ENCODE peak calls at places on chromosomes 13 and 19, in eight cellular contexts. One of them, this sample, is unnamed.
A peak's percentile ranks its signal among the peaks of the same experiment; 100 is the strongest.

GRCh38 chr19:29672933-29673336 is 7.7 kb downstream of the PLEKHF1 start:
- DNase-seq in osteoblast: peak; percentile 42
- DNase-seq in cardiac muscle cell: no peak
- DNase-seq in mammary epithelial cell: no peak
- DNase-seq in BE2C: no peak
- DNase-seq in suprapubic skin: no peak
- DNase-seq in HAP-1: no peak
- DNase-seq in A549: no peak
- DNase-seq in this sample: no peak

GRCh38 chr19:4362871-4363545 is 19.6 kb downstream of the MPND start:
- DNase-seq in mammary epithelial cell: no peak
- DNase-seq in cardiac muscle cell: no peak
- DNase-seq in suprapubic skin: peak; percentile 60
- DNase-seq in HAP-1: no peak
- DNase-seq in BE2C: no peak
- DNase-seq in osteoblast: peak; percentile 80
- DNase-seq in A549: peak; percentile 47
- DNase-seq in this sample: no peak

GRCh38 chr19:10291554-10292205 is 1.9 kb downstream of the ICAM5 start:
- DNase-seq in osteoblast: peak; percentile 88
- DNase-seq in HAP-1: no peak
- DNase-seq in A549: no peak
- DNase-seq in BE2C: no peak
- DNase-seq in mammary epithelial cell: peak; percentile 42
- DNase-seq in cardiac muscle cell: no peak
- DNase-seq in suprapubic skin: no peak
- DNase-seq in this sample: no peak

GRCh38 chr13:48318714-48319457 is 15.3 kb downstream of the RB1 start:
- DNase-seq in mammary epithelial cell: no peak
- DNase-seq in osteoblast: peak; percentile 66
- DNase-seq in BE2C: no peak
- DNase-seq in cardiac muscle cell: peak; percentile 20
- DNase-seq in suprapubic skin: peak; percentile 72
- DNase-seq in A549: no peak
- DNase-seq in HAP-1: no peak
- DNase-seq in this sample: no peak

GRCh38 chr13:28488376-28489005 is 6.4 kb downstream of the FLT1 start:
- DNase-seq in osteoblast: peak; percentile 81
- DNase-seq in mammary epithelial cell: no peak
- DNase-seq in A549: no peak
- DNase-seq in suprapubic skin: no peak
- DNase-seq in HAP-1: no peak
- DNase-seq in cardiac muscle cell: no peak
- DNase-seq in BE2C: no peak
- DNase-seq in this sample: no peak

GRCh38 chr19:38513762-38514167 is 80.3 kb downstream of the RYR1 start:
- DNase-seq in mammary epithelial cell: no peak
- DNase-seq in A549: no peak
- DNase-seq in HAP-1: no peak
- DNase-seq in osteoblast: peak; percentile 73
- DNase-seq in suprapubic skin: no peak
- DNase-seq in BE2C: no peak
- DNase-seq in cardiac muscle cell: no peak
- DNase-seq in this sample: no peak

GRCh38 chr13:80215368-80215767 is 125.6 kb downstream of the SPRY2 start:
- DNase-seq in BE2C: no peak
- DNase-seq in cardiac muscle cell: peak; percentile 20
- DNase-seq in HAP-1: no peak
- DNase-seq in suprapubic skin: no peak
- DNase-seq in A549: peak; percentile 35
- DNase-seq in osteoblast: no peak
- DNase-seq in mammary epithelial cell: no peak
- DNase-seq in this sample: no peak

GRCh38 chr13:79749985-79750551 is 269.1 kb downstream of the NDFIP2 start:
- DNase-seq in HAP-1: no peak
- DNase-seq in osteoblast: no peak
- DNase-seq in mammary epithelial cell: peak; percentile 69
- DNase-seq in A549: peak; percentile 36
- DNase-seq in cardiac muscle cell: peak; percentile 99
- DNase-seq in suprapubic skin: peak; percentile 72
- DNase-seq in BE2C: peak; percentile 10
- DNase-seq in this sample: peak; percentile 74

GRCh38 chr19:33071887-33072286 is 7.2 kb upstream of the RHPN2 start:
- DNase-seq in cardiac muscle cell: no peak
- DNase-seq in A549: peak; percentile 87
- DNase-seq in HAP-1: no peak
- DNase-seq in mammary epithelial cell: peak; percentile 37
- DNase-seq in osteoblast: no peak
- DNase-seq in suprapubic skin: no peak
- DNase-seq in BE2C: no peak
- DNase-seq in this sample: peak; percentile 30

GRCh38 chr13:112818698-112819045 is 128.8 kb downstream of the ATP11A start:
- DNase-seq in suprapubic skin: no peak
- DNase-seq in A549: no peak
- DNase-seq in BE2C: no peak
- DNase-seq in osteoblast: no peak
- DNase-seq in HAP-1: peak; percentile 3
- DNase-seq in mammary epithelial cell: no peak
- DNase-seq in cardiac muscle cell: no peak
- DNase-seq in this sample: no peak

GRCh38 chr13:32650705-32651311 is 64.6 kb downstream of the PDS5B start:
- DNase-seq in osteoblast: no peak
- DNase-seq in mammary epithelial cell: peak; percentile 53
- DNase-seq in suprapubic skin: no peak
- DNase-seq in A549: peak; percentile 71
- DNase-seq in BE2C: peak; percentile 67
- DNase-seq in HAP-1: peak; percentile 74
- DNase-seq in cardiac muscle cell: peak; percentile 81
- DNase-seq in this sample: peak; percentile 63

GRCh38 chr19:51668167-51668566 is 21.5 kb upstream of the SIGLEC14 start:
- DNase-seq in HAP-1: no peak
- DNase-seq in osteoblast: no peak
- DNase-seq in cardiac muscle cell: no peak
- DNase-seq in mammary epithelial cell: no peak
- DNase-seq in suprapubic skin: no peak
- DNase-seq in A549: no peak
- DNase-seq in BE2C: no peak
- DNase-seq in this sample: no peak

GRCh38 chr13:76035711-76036110 is 399.6 kb downstream of the LMO7 start:
- DNase-seq in cardiac muscle cell: peak; percentile 16
- DNase-seq in A549: no peak
- DNase-seq in osteoblast: no peak
- DNase-seq in mammary epithelial cell: no peak
- DNase-seq in HAP-1: no peak
- DNase-seq in suprapubic skin: no peak
- DNase-seq in BE2C: no peak
- DNase-seq in this sample: no peak

GRCh38 chr13:66519259-66519658 is 710.9 kb downstream of the PCDH9 start:
- DNase-seq in mammary epithelial cell: no peak
- DNase-seq in HAP-1: no peak
- DNase-seq in osteoblast: no peak
- DNase-seq in BE2C: peak; percentile 30
- DNase-seq in suprapubic skin: no peak
- DNase-seq in A549: no peak
- DNase-seq in cardiac muscle cell: no peak
- DNase-seq in this sample: no peak

GRCh38 chr19:2491130-2491801 is 15.3 kb downstream of the GADD45B start:
- DNase-seq in BE2C: peak; percentile 46
- DNase-seq in HAP-1: no peak
- DNase-seq in cardiac muscle cell: peak; percentile 79
- DNase-seq in A549: peak; percentile 81
- DNase-seq in osteoblast: peak; percentile 98
- DNase-seq in mammary epithelial cell: peak; percentile 78
- DNase-seq in suprapubic skin: peak; percentile 85
- DNase-seq in this sample: peak; percentile 70

GRCh38 chr19:19591133-19591825 is 27.2 kb downstream of the PBX4 start:
- DNase-seq in mammary epithelial cell: peak; percentile 98
- DNase-seq in osteoblast: peak; percentile 95
- DNase-seq in BE2C: no peak
- DNase-seq in suprapubic skin: no peak
- DNase-seq in HAP-1: peak; percentile 16
- DNase-seq in A549: peak; percentile 58
- DNase-seq in cardiac muscle cell: peak; percentile 94
- DNase-seq in this sample: peak; percentile 78

GRCh38 chr19:55256562-55257460 is 2.0 kb downstream of the PPP6R1 start:
- DNase-seq in suprapubic skin: no peak
- DNase-seq in HAP-1: peak; percentile 23
- DNase-seq in osteoblast: no peak
- DNase-seq in cardiac muscle cell: no peak
- DNase-seq in A549: no peak
- DNase-seq in mammary epithelial cell: no peak
- DNase-seq in BE2C: no peak
- DNase-seq in this sample: no peak

GRCh38 chr13:99226493-99226892 is 25.8 kb downstream of the UBAC2 start:
- DNase-seq in BE2C: no peak
- DNase-seq in cardiac muscle cell: no peak
- DNase-seq in A549: no peak
- DNase-seq in HAP-1: no peak
- DNase-seq in suprapubic skin: no peak
- DNase-seq in mammary epithelial cell: no peak
- DNase-seq in osteoblast: no peak
- DNase-seq in this sample: no peak
- H3K4me1 ChIP-seq in BE2C: no peaks in the 10 kb centered on the region
- H3K4me1 ChIP-seq in cardiac muscle cell: peaks cover 10% of the 10 kb centered on the region
- H3K4me1 ChIP-seq in A549: peaks cover 6% of the 10 kb centered on the region
- H3K4me1 ChIP-seq in HAP-1: peaks cover 3% of the 10 kb centered on the region
- H3K4me1 ChIP-seq in suprapubic skin: peaks cover 62% of the 10 kb centered on the region
- H3K4me1 ChIP-seq in mammary epithelial cell: peaks cover 40% of the 10 kb centered on the region
- H3K4me1 ChIP-seq in osteoblast: peaks cover 10% of the 10 kb centered on the region
- H3K4me1 ChIP-seq in this sample: peaks cover 9% of the 10 kb centered on the region

DNA sequence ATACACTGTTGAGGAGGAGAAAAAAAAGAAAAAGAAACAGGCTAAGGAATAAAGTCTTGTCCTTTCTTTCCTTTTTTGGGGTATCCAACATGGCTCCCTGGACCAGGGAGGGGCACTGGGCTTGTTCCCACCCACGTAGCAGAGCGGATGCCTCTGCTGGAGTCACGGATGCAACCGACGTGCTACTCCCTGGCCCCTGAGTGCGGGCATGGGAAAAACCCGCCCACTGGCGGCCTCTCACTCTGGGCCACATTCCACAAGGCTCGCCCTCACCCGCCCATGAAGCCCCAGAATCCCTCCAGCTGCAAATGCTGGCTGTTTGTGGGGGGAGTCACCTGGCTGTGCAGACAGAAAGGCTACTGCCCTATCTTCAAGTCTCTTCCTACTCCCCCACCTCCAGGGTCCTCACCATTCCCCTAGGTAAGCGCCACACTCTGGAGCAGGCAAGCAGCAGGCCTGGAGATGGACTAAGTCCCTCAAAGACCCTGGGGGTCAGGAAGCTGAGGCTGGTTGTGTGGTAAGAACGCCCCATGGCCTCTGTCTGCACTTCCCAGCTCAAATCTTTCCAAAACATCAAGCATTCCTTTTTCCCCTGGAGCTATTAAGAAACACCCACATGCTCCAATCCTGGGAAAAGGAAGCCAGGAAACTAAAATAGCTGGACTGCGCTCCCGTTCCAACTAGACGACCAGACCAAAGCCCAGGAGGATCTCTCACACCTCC is 17.8 kb upstream of the EPHX3 start:
- DNase-seq in mammary epithelial cell: peak; percentile 73
- DNase-seq in suprapubic skin: no peak
- DNase-seq in BE2C: no peak
- DNase-seq in A549: peak; percentile 69
- DNase-seq in cardiac muscle cell: peak; percentile 94
- DNase-seq in HAP-1: no peak
- DNase-seq in osteoblast: peak; percentile 99
- DNase-seq in this sample: peak; percentile 37
- H3K4me1 ChIP-seq in mammary epithelial cell: peaks cover 42% of the 10 kb centered on the region
- H3K4me1 ChIP-seq in suprapubic skin: peaks cover 79% of the 10 kb centered on the region
- H3K4me1 ChIP-seq in BE2C: no peaks in the 10 kb centered on the region
- H3K4me1 ChIP-seq in A549: peaks cover 55% of the 10 kb centered on the region
- H3K4me1 ChIP-seq in cardiac muscle cell: no peaks in the 10 kb centered on the region
- H3K4me1 ChIP-seq in HAP-1: no peaks in the 10 kb centered on the region
- H3K4me1 ChIP-seq in osteoblast: peaks cover 69% of the 10 kb centered on the region
- H3K4me1 ChIP-seq in this sample: peaks cover 50% of the 10 kb centered on the region

DNA sequence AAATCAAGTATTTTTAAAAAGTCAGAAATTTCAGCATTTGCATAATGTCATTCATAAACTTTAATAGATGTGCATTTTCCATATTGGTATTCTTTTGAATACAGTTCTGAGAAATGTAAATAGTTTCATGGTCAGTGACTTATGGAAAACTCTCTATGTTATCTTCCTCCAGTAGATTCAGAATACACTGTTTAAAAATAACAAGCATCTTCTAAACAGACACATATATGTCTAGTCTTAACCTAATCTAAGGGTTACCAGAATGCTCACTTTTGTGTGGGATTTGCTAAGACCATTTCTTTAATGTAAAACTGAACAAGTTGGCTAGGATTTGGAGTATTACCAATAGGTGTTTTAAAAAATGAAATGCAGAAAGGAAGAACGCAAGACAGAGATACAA is 119.8 kb upstream of the SGCG start:
- DNase-seq in osteoblast: no peak
- DNase-seq in A549: no peak
- DNase-seq in suprapubic skin: no peak
- DNase-seq in HAP-1: no peak
- DNase-seq in cardiac muscle cell: no peak
- DNase-seq in BE2C: no peak
- DNase-seq in mammary epithelial cell: no peak
- DNase-seq in this sample: no peak
- H3K4me1 ChIP-seq in osteoblast: no peaks in the 10 kb centered on the region
- H3K4me1 ChIP-seq in A549: no peaks in the 10 kb centered on the region
- H3K4me1 ChIP-seq in suprapubic skin: no peaks in the 10 kb centered on the region
- H3K4me1 ChIP-seq in HAP-1: no peaks in the 10 kb centered on the region
- H3K4me1 ChIP-seq in cardiac muscle cell: no peaks in the 10 kb centered on the region
- H3K4me1 ChIP-seq in BE2C: no peaks in the 10 kb centered on the region
- H3K4me1 ChIP-seq in mammary epithelial cell: no peaks in the 10 kb centered on the region
- H3K4me1 ChIP-seq in this sample: no peaks in the 10 kb centered on the region

DNA sequence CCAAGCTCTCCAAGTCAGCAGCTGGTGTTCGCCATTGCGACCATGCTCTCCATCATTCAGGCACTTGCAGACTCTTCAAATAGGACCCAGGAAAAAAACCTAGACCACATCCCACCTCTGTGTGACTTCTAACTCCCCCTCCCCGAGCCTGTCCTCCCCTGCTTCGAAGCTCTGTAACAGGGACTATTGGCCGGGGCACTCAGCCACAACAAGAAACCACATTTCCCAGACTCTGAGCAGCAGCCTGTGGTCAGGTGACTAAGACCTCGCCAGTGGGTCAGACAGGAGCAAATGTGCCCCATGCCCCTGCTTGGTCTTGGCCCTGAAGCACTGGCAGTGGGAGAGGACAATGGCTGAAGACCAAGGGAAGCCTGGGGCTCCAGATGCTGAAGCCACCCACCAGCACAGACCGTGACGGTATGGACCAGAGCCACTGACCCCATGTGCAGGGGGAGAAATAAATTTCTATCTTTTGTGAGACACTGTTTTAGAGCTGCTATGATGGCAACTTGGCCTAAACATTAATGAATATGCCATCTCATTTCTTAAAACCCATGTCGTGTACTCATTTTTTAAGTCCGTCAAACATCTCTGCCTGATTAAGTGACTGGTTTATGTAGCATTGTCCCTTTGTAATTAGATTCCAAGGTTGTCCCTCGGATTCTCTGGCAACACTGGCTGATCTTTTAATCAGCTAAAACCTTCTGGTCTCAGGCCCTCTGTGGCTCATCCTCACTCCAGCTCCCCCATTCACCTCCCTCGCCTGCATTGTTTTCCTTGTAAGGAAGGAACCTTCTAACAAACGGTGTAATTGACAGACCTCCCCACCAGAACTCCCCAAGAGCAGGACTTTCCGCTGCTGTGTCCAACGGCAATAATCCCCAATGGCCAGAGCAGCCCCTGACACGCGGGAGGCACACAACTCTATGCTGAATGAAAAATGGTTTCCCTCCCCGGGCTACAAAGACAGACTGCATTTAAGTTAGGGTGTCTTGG is 98.5 kb downstream of the STK24 start:
- DNase-seq in A549: no peak
- DNase-seq in BE2C: peak; percentile 62
- DNase-seq in suprapubic skin: peak; percentile 59
- DNase-seq in osteoblast: peak; percentile 91
- DNase-seq in HAP-1: peak; percentile 18
- DNase-seq in mammary epithelial cell: peak; percentile 56
- DNase-seq in cardiac muscle cell: peak; percentile 33
- DNase-seq in this sample: no peak
- H3K4me1 ChIP-seq in A549: peaks cover 35% of the 10 kb centered on the region
- H3K4me1 ChIP-seq in BE2C: peaks cover 38% of the 10 kb centered on the region
- H3K4me1 ChIP-seq in suprapubic skin: peaks cover 70% of the 10 kb centered on the region
- H3K4me1 ChIP-seq in osteoblast: peaks cover 47% of the 10 kb centered on the region
- H3K4me1 ChIP-seq in HAP-1: peaks cover 5% of the 10 kb centered on the region
- H3K4me1 ChIP-seq in mammary epithelial cell: peaks cover 43% of the 10 kb centered on the region
- H3K4me1 ChIP-seq in cardiac muscle cell: peaks cover 71% of the 10 kb centered on the region
- H3K4me1 ChIP-seq in this sample: peaks cover 34% of the 10 kb centered on the region

This sample was measured in SJCRH30.